ENCODE peak calls at places on chromosomes 13 and 19, in six cellular contexts. B, E, R, P, S and V are unnamed samples.

GRCh38 chr19:16441661-16442071 is 30.1 kb downstream of the EPS15L1 start:
- DNase-seq in B (no peak), E (peak), R (no peak), P (no peak), S (peak), V (no peak)

GRCh38 chr19:43470288-43470687 is 4.9 kb upstream of the LYPD3 start:
- DNase-seq in B (no peak), E (peak), R (no peak), P (peak), S (no peak), V (no peak)

GRCh38 chr19:53812335-53812734 is 11.8 kb downstream of the NLRP12 start:
- DNase-seq in B (no peak), E (peak), R (no peak), P (no peak), S (no peak), V (no peak)

GRCh38 chr19:54558339-54558738 is 15.3 kb upstream of the LILRA2 start:
- DNase-seq in B (no peak), E (peak), R (no peak), P (no peak), S (no peak), V (no peak)

GRCh38 chr13:64817721-64818120 is 2412.4 kb downstream of the PCDH9 start:
- DNase-seq in B (no peak), E (peak), R (no peak), P (peak), S (no peak), V (no peak)

GRCh38 chr13:24683833-24684599 is 3.8 kb downstream of the ATP12A start:
- DNase-seq in B (no peak), E (peak), R (no peak), P (peak), S (peak), V (no peak)

GRCh38 chr19:52007436-52007804 is 591 bp downstream of the ZNF615 start:
- DNase-seq in B (no peak), E (no peak), R (no peak), P (no peak), S (peak), V (no peak)

GRCh38 chr13:50801087-50801931 is 42.2 kb downstream of the DLEU7 start:
- DNase-seq in B (peak), E (peak), R (peak), P (peak), S (peak), V (no peak)

GRCh38 chr13:103145476-103145875 is 79.3 kb upstream of the SLC10A2 start:
- DNase-seq in B (no peak), E (no peak), R (no peak), P (peak), S (no peak), V (no peak)

GRCh38 chr13:85497652-85498051 is 301.6 kb downstream of the SLITRK6 start:
- DNase-seq in B (peak), E (peak), R (peak), P (peak), S (no peak), V (peak)

GRCh38 chr19:33430674-33431277 is 57.3 kb downstream of the CEBPG start:
- DNase-seq in B (peak), E (peak), R (peak), P (peak), S (peak), V (no peak)

GRCh38 chr13:47126432-47126831 is 229.6 kb upstream of the HTR2A start:
- DNase-seq in B (peak), E (no peak), R (no peak), P (no peak), S (no peak), V (no peak)

GRCh38 chr13:36533806-36534205 is 101.5 kb downstream of the CCNA1 start:
- DNase-seq in B (no peak), E (peak), R (no peak), P (no peak), S (no peak), V (no peak)

GRCh38 chr13:28636677-28637317 is 22.1 kb upstream of the POMP start:
- DNase-seq in B (peak), E (peak), R (peak), P (peak), S (peak), V (no peak)